ENCODE peak calls at places on chromosomes 6 and 20, in seven cellular contexts. T is IMR-90, U is prostate gland, C is tibial nerve, F is esophagus muscularis mucosa, N is endothelial cell of umbilical vein, Q is ovary. R is an unnamed sample.

GRCh38 chr6:70700922-70701876 is 33.5 kb downstream of the SMAP1 start:
- DNase-seq in Q (no peak), N (no peak), U (no peak), T (no peak), C (no peak), F (no peak), R (no peak)

GRCh38 chr6:73180718-73181619 is 44.3 kb downstream of the KHDC1L start:
- DNase-seq in Q (no peak), C (peak; percentile 7), F (no peak), T (peak; percentile 84), N (peak; percentile 55), U (no peak), R (no peak)

GRCh38 chr6:39073471-39074355 is 25.1 kb downstream of the GLP1R start:
- DNase-seq in F (no peak), T (no peak), Q (no peak), C (no peak), N (no peak), U (no peak), R (peak; percentile 75)

GRCh38 chr20:58408603-58409246 is 19.7 kb downstream of the VAPB start:
- DNase-seq in U (no peak), F (no peak), C (no peak), Q (no peak), N (peak; percentile 14), T (no peak), R (no peak)

GRCh38 chr20:4134861-4135379 is 119.6 kb upstream of the RNF24 start:
- DNase-seq in N (no peak), C (no peak), T (no peak), F (no peak), Q (no peak), U (no peak), R (peak; percentile 79)

GRCh38 chr20:39850821-39851330 is 838.2 kb downstream of the MAFB start:
- DNase-seq in C (no peak), U (no peak), Q (no peak), N (no peak), F (no peak), T (no peak), R (no peak)

GRCh38 chr20:34074101-34074760 is 37.8 kb downstream of the EIF2S2 start:
- DNase-seq in C (no peak), Q (no peak), T (peak; percentile 37), U (no peak), N (no peak), F (no peak), R (no peak)

GRCh38 chr6:121838842-121839241 is 403.4 kb downstream of the GJA1 start:
- DNase-seq in F (no peak), N (no peak), U (peak; percentile 71), T (peak; percentile 38), Q (no peak), C (no peak), R (no peak)

GRCh38 chr6:74409447-74409846 is 713.4 kb downstream of the CD109 start:
- DNase-seq in C (peak; percentile 13), F (no peak), T (peak; percentile 87), U (no peak), Q (no peak), N (peak; percentile 77), R (no peak)

GRCh38 chr6:163460307-163460782 is 45.8 kb downstream of the QKI start:
- DNase-seq in Q (no peak), F (no peak), C (no peak), N (peak; percentile 84), U (no peak), T (peak; percentile 42), R (no peak)

GRCh38 chr20:43448748-43449535 is 8.8 kb upstream of the SRSF6 start:
- DNase-seq in F (no peak), T (peak; percentile 33), U (peak; percentile 27), Q (peak; percentile 25), C (peak; percentile 32), N (peak; percentile 78), R (no peak)

GRCh38 chr20:61866165-61866564 is 199.5 kb downstream of the TAF4 start:
- DNase-seq in F (no peak), U (no peak), N (no peak), T (no peak), C (no peak), Q (no peak), R (no peak)

GRCh38 chr6:33851959-33852358 is 48.2 kb upstream of the MLN start:
- DNase-seq in T (no peak), F (no peak), Q (no peak), N (no peak), C (no peak), U (no peak), R (no peak)

GRCh38 chr20:11274137-11274536 is 600.3 kb upstream of the JAG1 start:
- DNase-seq in Q (peak; percentile 32), N (peak; percentile 74), T (peak; percentile 79), C (peak; percentile 32), U (peak; percentile 54), F (no peak), R (no peak)

GRCh38 chr6:140281236-140281635 is 906.8 kb upstream of the CITED2 start:
- DNase-seq in U (no peak), N (no peak), Q (no peak), T (peak; percentile 42), C (no peak), F (no peak), R (no peak)

GRCh38 chr6:137413482-137413881 is 80.7 kb downstream of the OLIG3 start:
- DNase-seq in Q (no peak), U (no peak), C (no peak), F (peak; percentile 55), T (no peak), N (no peak), R (no peak)

GRCh38 chr6:111714403-111715270 is 109.0 kb upstream of the TRAF3IP2 start:
- DNase-seq in U (no peak), Q (no peak), C (no peak), T (no peak), F (no peak), N (no peak), R (peak; percentile 34)

DNA sequence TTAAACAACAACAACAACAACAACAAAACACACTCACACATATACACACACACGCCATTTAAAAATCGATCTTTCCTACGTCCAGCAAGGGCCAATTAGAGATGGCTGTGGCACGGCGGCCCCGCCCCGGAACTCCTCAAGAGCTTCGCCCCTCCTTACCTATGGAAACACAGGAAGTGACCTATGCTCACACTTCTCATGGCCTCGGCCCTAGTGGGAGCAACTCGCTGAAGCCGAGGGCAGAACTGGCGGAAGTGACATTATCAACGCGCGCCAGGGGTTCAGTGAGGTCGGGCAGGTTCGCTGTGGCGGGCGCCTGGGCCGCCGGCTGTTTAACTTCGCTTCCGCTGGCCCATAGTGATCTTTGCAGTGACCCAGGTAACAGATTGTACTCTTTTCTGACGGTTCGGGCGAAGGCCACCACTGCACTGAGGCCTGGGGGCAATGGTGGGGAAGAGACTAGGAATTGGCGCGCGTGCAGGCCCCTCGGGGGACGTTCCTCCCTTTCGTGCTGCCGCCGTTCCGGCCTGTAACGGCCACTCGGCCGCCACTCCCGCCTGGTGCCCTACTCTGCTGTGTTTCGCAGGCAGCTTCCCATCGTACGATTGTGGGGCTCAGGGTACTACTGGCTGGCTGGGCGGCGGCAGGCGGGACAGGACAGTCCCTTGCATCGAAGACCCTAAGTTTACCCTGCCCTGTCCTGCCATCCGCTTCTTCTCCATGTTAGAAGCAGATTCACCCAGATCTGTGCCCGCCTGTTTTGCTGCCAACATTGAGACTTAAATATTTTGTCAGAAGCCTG is at the start of gene TBP:
- DNase-seq in C (peak; percentile 97), N (peak; percentile 97), F (peak; percentile 98), T (peak; percentile 99), U (peak; percentile 98), Q (peak; percentile 97), R (peak; percentile 98)
- TF ChIP-seq POLR2A in C (peak; percentile 31), N (peak; percentile 86), F (no peak), T (peak; percentile 65), U (peak; percentile 38), Q (peak; percentile 61), R (no peak)

DNA sequence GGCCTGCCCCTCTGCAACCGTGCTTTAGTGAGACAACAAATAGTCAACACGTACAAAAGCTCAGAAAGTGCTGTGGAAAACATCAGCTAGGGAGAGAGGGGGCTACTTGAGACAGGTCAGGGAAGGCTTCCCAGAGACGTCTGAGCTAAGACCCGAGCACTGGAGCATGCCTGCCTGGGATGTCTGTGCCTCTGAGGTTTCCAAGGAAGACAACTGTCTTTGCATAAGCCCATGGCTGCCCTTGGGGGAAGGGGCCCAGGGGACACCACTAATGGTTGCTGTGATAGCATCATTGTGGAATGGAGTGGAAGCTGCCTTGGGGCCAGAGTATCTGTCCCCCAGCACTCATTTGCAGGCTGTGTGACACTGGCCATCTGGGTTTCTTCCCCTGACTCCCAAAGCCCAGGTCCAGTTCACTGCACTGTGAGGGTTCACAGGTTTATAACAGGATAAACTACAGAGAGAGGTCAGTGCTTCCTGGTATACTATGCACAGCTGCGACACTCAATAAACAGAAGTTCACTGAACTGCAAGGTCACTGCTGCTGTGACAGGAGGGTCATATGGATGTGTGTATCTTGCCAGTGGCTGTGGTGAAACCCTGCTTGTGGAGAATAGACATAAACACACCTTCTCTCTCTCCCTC is 1.5 kb upstream of the ARFGEF2 start:
- DNase-seq in U (no peak), N (no peak), F (no peak), C (no peak), Q (no peak), T (no peak), R (no peak)
- TF ChIP-seq POLR2A in U (no peak), N (no peak), F (no peak), C (no peak), Q (no peak), T (no peak), R (no peak)

GRCh38 chr6:83192456-83192855 is 609 bp downstream of the PGM3 start:
- DNase-seq in U (no peak), Q (no peak), T (no peak), N (no peak), C (no peak), F (no peak), R (no peak)

GRCh38 chr6:83188501-83188900 is 4.6 kb downstream of the PGM3 start:
- DNase-seq in T (no peak), F (no peak), Q (no peak), N (no peak), C (no peak), U (no peak), R (no peak)

GRCh38 chr6:83190596-83190995 is 2.5 kb downstream of the PGM3 start:
- DNase-seq in N (no peak), F (no peak), Q (no peak), U (no peak), C (no peak), T (no peak), R (no peak)

GRCh38 chr6:83193747-83194582 is 808 bp downstream of the RWDD2A start:
- DNase-seq in U (peak; percentile 13), T (no peak), N (peak; percentile 44), Q (peak; percentile 55), F (no peak), C (peak; percentile 21), R (peak; percentile 90)

GRCh38 chr6:83192871-83193746 is at the start of the genes PGM3 and RWDD2A:
- DNase-seq in Q (peak; percentile 90), U (peak; percentile 91), C (peak; percentile 85), N (peak; percentile 93), T (peak; percentile 84), F (peak; percentile 96), R (peak; percentile 87)
- TF ChIP-seq POLR2A in Q (no peak), U (peak; percentile 94), C (peak; percentile 88), N (peak; percentile 86), T (peak; percentile 97), F (peak; percentile 74), R (no peak)

GRCh38 chr6:22194188-22194921 is 102.5 kb downstream of the PRL start:
- DNase-seq in T (peak; percentile 72), N (no peak), C (no peak), Q (no peak), U (no peak), F (no peak), R (no peak)

GRCh38 chr6:22184371-22184770 is 112.5 kb downstream of the PRL start:
- DNase-seq in U (no peak), T (no peak), Q (no peak), F (no peak), C (no peak), N (no peak), R (no peak)

GRCh38 chr6:22189946-22190345 is 106.9 kb downstream of the PRL start:
- DNase-seq in F (no peak), C (no peak), N (no peak), T (no peak), Q (no peak), U (no peak), R (no peak)
- TF ChIP-seq POLR2A in F (no peak), C (no peak), N (no peak), T (no peak), Q (no peak), U (no peak), R (no peak)

R was measured in lower leg skin.